ENCODE peak calls at places on chromosomes 11 and 22, in ten cellular contexts. Y is AG09319, K is body of pancreas, U is A549, T is fibroblast of pulmonary artery, B is glutamatergic neuron, E is Calu3, A is ovary, L is progenitor cell of endocrine pancreas, X is brain microvascular endothelial cell. R is an unnamed sample.

GRCh38 chr22:41994506-41994905 is 4.1 kb upstream of the WBP2NL start:
- DNase-seq in T (no peak), E (no peak), L (no peak), X (no peak), K (no peak), U (no peak), B (no peak), Y (no peak), A (no peak), R (no peak)

GRCh38 chr22:24106385-24107381 is 74.6 kb upstream of the SUSD2 start:
- DNase-seq in X (no peak), T (no peak), K (no peak), U (no peak), B (no peak), E (no peak), A (peak; percentile 42), Y (peak; percentile 1), L (no peak), R (peak; percentile 41)

GRCh38 chr11:71440021-71440755 is 8.0 kb downstream of the DHCR7 start:
- DNase-seq in Y (no peak), U (no peak), T (no peak), L (no peak), K (no peak), X (no peak), E (no peak), B (no peak), A (no peak), R (no peak)

GRCh38 chr11:14336507-14337503 is 22.2 kb downstream of the RRAS2 start:
- DNase-seq in A (no peak), E (no peak), T (peak; percentile 76), B (no peak), L (no peak), K (no peak), X (peak; percentile 98), Y (peak; percentile 38), U (peak; percentile 66), R (no peak)

GRCh38 chr11:46125284-46125683 is 4.0 kb upstream of the PHF21A start:
- DNase-seq in T (no peak), L (no peak), B (no peak), Y (no peak), E (no peak), K (no peak), A (no peak), U (no peak), X (no peak), R (no peak)

GRCh38 chr11:72085836-72086475 is 5.3 kb downstream of the LRRC51 start:
- DNase-seq in L (no peak), U (no peak), B (no peak), E (no peak), Y (no peak), T (no peak), X (no peak), K (no peak), A (no peak), R (no peak)

GRCh38 chr11:9672288-9672916 is 8.5 kb downstream of the SWAP70 start:
- DNase-seq in L (no peak), A (no peak), X (no peak), E (no peak), Y (no peak), U (no peak), T (no peak), B (no peak), K (no peak), R (no peak)

GRCh38 chr22:19132693-19133400 is 1.7 kb downstream of the TSSK2 start:
- DNase-seq in L (no peak), X (no peak), B (no peak), K (no peak), Y (no peak), A (no peak), T (no peak), U (no peak), E (no peak), R (no peak)

GRCh38 chr11:12079726-12080556 is 30.4 kb upstream of the MICAL2 start:
- DNase-seq in A (peak; percentile 73), B (no peak), E (peak; percentile 50), K (peak; percentile 13), Y (peak; percentile 90), T (peak; percentile 96), L (no peak), U (peak; percentile 82), X (peak; percentile 94), R (no peak)

GRCh38 chr11:95459268-95460040 is 228.5 kb upstream of the SESN3 start:
- DNase-seq in E (no peak), L (no peak), U (no peak), A (peak; percentile 41), K (peak; percentile 28), T (peak; percentile 63), B (no peak), X (no peak), Y (no peak), R (no peak)

GRCh38 chr11:134207538-134208239 is 16.1 kb downstream of the NCAPD3 start:
- DNase-seq in Y (no peak), A (peak; percentile 36), T (peak; percentile 36), E (peak; percentile 66), K (peak; percentile 59), X (no peak), U (no peak), B (peak; percentile 76), L (peak; percentile 32), R (peak; percentile 51)

DNA sequence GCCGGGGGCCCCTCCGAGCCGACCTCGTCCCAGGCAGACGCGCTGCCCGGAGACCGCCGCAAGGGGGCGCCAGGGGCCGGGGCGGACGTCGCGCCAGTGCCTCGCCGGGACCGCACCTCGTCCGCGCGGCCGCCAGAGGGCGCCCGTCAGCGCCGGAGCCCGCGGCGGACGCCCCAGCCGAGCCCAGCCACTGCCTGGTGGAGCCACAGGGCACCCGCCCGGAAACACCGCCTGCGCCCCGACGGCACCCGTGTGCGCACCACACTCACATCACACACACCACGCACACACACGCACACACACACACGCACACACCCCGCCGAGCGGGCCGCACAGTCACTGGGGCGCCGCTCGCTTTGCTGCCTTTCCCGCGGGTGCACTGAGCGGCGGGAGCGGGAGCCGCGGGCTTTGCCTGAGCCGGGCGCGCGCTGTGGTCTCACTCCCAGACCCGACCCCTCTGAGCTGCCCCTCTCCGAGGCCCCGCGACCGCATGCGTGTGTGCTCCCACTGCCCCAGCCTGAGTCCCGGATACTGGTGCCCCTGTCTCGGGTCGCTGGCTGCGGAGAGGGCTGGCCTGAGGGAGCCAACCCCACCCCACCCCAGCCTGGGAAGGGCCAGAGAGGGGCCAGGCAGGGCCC is 449.3 kb downstream of the OPCML start:
- DNase-seq in L (peak; percentile 90), X (peak; percentile 6), U (peak; percentile 11), E (no peak), A (no peak), B (peak; percentile 91), K (peak; percentile 74), Y (no peak), T (peak; percentile 38), R (peak; percentile 50)
- TF ChIP-seq CTCF in L (peak; percentile 100), X (peak; percentile 49), U (peak; percentile 69), E (no peak), A (no peak), B (peak; percentile 95), K (peak; percentile 35), Y (peak; percentile 28), T (no peak), R (peak; percentile 18)

GRCh38 chr22:38997518-38997917 is 15.4 kb downstream of the APOBEC3B start:
- DNase-seq in E (no peak), Y (no peak), K (no peak), A (no peak), L (no peak), U (no peak), T (no peak), X (no peak), B (no peak), R (no peak)

GRCh38 chr22:38996105-38996504 is 14.0 kb downstream of the APOBEC3B start:
- DNase-seq in E (no peak), X (no peak), K (peak; percentile 1), U (no peak), L (no peak), Y (no peak), B (no peak), T (no peak), A (no peak), R (no peak)
- TF ChIP-seq CTCF in E (no peak), X (no peak), K (no peak), U (no peak), L (no peak), Y (no peak), B (no peak), T (no peak), A (no peak), R (no peak)

GRCh38 chr11:79396001-79396400 is 44.8 kb downstream of the TENM4 start:
- DNase-seq in X (no peak), A (no peak), T (no peak), L (no peak), U (no peak), Y (no peak), K (no peak), B (no peak), E (no peak), R (no peak)

GRCh38 chr11:79390477-79390876 is 50.4 kb downstream of the TENM4 start:
- DNase-seq in T (no peak), L (no peak), A (no peak), B (no peak), Y (no peak), E (no peak), K (no peak), U (no peak), X (no peak), R (no peak)

GRCh38 chr11:79390923-79391322 is 49.9 kb downstream of the TENM4 start:
- DNase-seq in K (no peak), X (no peak), E (no peak), T (peak; percentile 15), Y (no peak), L (no peak), U (no peak), B (no peak), A (no peak), R (no peak)

GRCh38 chr11:79396674-79397073 is 44.2 kb downstream of the TENM4 start:
- DNase-seq in B (no peak), Y (no peak), X (no peak), U (no peak), E (no peak), L (no peak), T (no peak), A (no peak), K (no peak), R (no peak)

GRCh38 chr11:79393362-79394043 is 47.3 kb downstream of the TENM4 start:
- DNase-seq in L (no peak), X (no peak), T (no peak), A (no peak), E (no peak), B (peak; percentile 87), K (peak; percentile 16), U (no peak), Y (no peak), R (peak; percentile 24)
- TF ChIP-seq CTCF in L (peak; percentile 20), X (peak; percentile 30), T (no peak), A (no peak), E (no peak), B (peak; percentile 27), K (no peak), U (no peak), Y (no peak), R (no peak)

GRCh38 chr22:37562049-37562784 is 1.9 kb downstream of the CDC42EP1 start:
- DNase-seq in L (no peak), A (no peak), K (peak; percentile 60), U (no peak), X (no peak), E (no peak), Y (no peak), T (no peak), B (no peak), R (no peak)
- TF ChIP-seq CTCF in L (no peak), A (peak; percentile 26), K (no peak), U (no peak), X (no peak), E (no peak), Y (no peak), T (no peak), B (no peak), R (no peak)

R was measured in NB4.